ENCODE peak calls at places on chromosomes 6 and 20, in five cellular contexts. C is astrocyte, E is non-pigmented ciliary epithelial cell, Q is HTR-8/SVneo, M is HEK293T. S is an unnamed sample.
A peak's percentile ranks its signal among the peaks of the same experiment; 100 is the strongest.

GRCh38 chr6:52000064-52000463 is 87.3 kb downstream of the PKHD1 start:
- DNase-seq in Q (no peak), M (no peak), E (no peak), C (no peak), S (no peak)

GRCh38 chr6:56655996-56656395 is 13.3 kb upstream of the DST start:
- DNase-seq in E (no peak), C (no peak), M (no peak), Q (no peak), S (no peak)

GRCh38 chr6:95109212-95109611 is 468.1 kb upstream of the MANEA start:
- DNase-seq in C (no peak), E (no peak), Q (no peak), M (no peak), S (no peak)

GRCh38 chr6:114367315-114367961 is 24.6 kb upstream of the HS3ST5 start:
- DNase-seq in M (no peak), E (no peak), C (no peak), Q (no peak), S (no peak)

GRCh38 chr20:57790176-57790575 is 80.4 kb upstream of the PMEPA1 start:
- DNase-seq in C (no peak), E (no peak), M (no peak), Q (no peak), S (no peak)

GRCh38 chr6:22222469-22222868 is 74.4 kb downstream of the PRL start:
- DNase-seq in C (no peak), E (no peak), M (no peak), Q (no peak), S (no peak)

GRCh38 chr6:149354009-149354408 is 36.5 kb downstream of the TAB2 start:
- DNase-seq in C (no peak), Q (no peak), E (no peak), M (no peak), S (no peak)

GRCh38 chr20:36493013-36493800 is 48.1 kb upstream of the MYL9 start:
- DNase-seq in C (no peak), Q (no peak), M (no peak), E (no peak), S (no peak)

GRCh38 chr6:53312355-53312754 is 36.4 kb downstream of the ELOVL5 start:
- DNase-seq in E (no peak), M (no peak), Q (no peak), C (no peak), S (no peak)

GRCh38 chr20:6055981-6056569 is 2.2 kb upstream of the LRRN4 start:
- DNase-seq in C (no peak), Q (no peak), M (no peak), E (no peak), S (no peak)

GRCh38 chr6:89562114-89562815 is 76.3 kb downstream of the LYRM2 start:
- DNase-seq in M (no peak), E (no peak), Q (no peak), C (no peak), S (peak; percentile 6)

GRCh38 chr20:54275359-54276108 is 67.6 kb downstream of the PFDN4 start:
- DNase-seq in E (no peak), C (no peak), Q (no peak), M (no peak), S (no peak)

GRCh38 chr6:146542881-146543210 is 787 bp upstream of the RAB32 start:
- DNase-seq in M (no peak), E (no peak), C (no peak), Q (no peak), S (peak; percentile 49)

GRCh38 chr6:161373905-161374451 is 100.1 kb upstream of the AGPAT4 start:
- DNase-seq in Q (peak; percentile 53), C (peak; percentile 16), E (no peak), M (peak; percentile 76), S (peak; percentile 66)

GRCh38 chr6:100230976-100231316 is 233.8 kb downstream of the SIM1 start:
- DNase-seq in Q (peak; percentile 26), C (peak; percentile 42), E (no peak), M (no peak), S (peak; percentile 63)

GRCh38 chr6:41427642-41428401 is 92.4 kb downstream of the NCR2 start:
- DNase-seq in Q (no peak), E (no peak), M (peak; percentile 24), C (no peak), S (no peak)

GRCh38 chr6:88920777-88921728 is 42.4 kb downstream of the RNGTT start:
- DNase-seq in Q (no peak), M (no peak), E (no peak), C (no peak), S (no peak)

GRCh38 chr20:58645277-58645968 is 5.7 kb upstream of the STX16 start:
- DNase-seq in C (peak; percentile 90), Q (no peak), M (no peak), E (no peak), S (no peak)

GRCh38 chr6:7139835-7140470 is 32.2 kb downstream of the RREB1 start:
- DNase-seq in E (no peak), M (no peak), C (no peak), Q (no peak), S (no peak)

GRCh38 chr20:11972478-11972877 is 54.8 kb downstream of the BTBD3 start:
- DNase-seq in E (no peak), Q (no peak), M (no peak), C (no peak), S (no peak)

GRCh38 chr6:170006524-170007467 is 255.4 kb downstream of the ERMARD start:
- DNase-seq in E (no peak), Q (no peak), C (no peak), M (no peak), S (no peak)

GRCh38 chr6:125952764-125953501 is 3.6 kb upstream of the HINT3 start:
- DNase-seq in E (no peak), Q (peak; percentile 28), C (no peak), M (no peak), S (no peak)

GRCh38 chr6:111925296-111925695 is 52.0 kb upstream of the FYN start:
- DNase-seq in Q (peak; percentile 23), M (no peak), E (no peak), C (peak; percentile 76), S (peak; percentile 85)

GRCh38 chr20:50527068-50527605 is 17.0 kb downstream of the PTPN1 start:
- DNase-seq in M (no peak), C (no peak), Q (no peak), E (no peak), S (no peak)